ENCODE peak calls at places on chromosome 10, in four cellular contexts. Y is activated naive CD4-positive, alpha-beta T cell treated with anti-CD3 and anti-CD28 coated beads, Interleukin-2, amount 10 ng/mL, durations not matched to agents 7 days and 5 days; Z is PC-3; W is NCI-H1436. V is an unnamed sample.

GRCh38 chr10:91552706-91553105 is 80.2 kb downstream of the PPP1R3C start:
- DNase-seq in Z (peak), Y (no peak), W (no peak), V (no peak)

GRCh38 chr10:51895209-51895608 is 195.8 kb upstream of the CSTF2T start:
- DNase-seq in W (no peak), Z (no peak), Y (no peak), V (no peak)

GRCh38 chr10:126082067-126082466 is 185.7 kb downstream of the FANK1 start:
- DNase-seq in Y (no peak), W (no peak), Z (no peak), V (no peak)

GRCh38 chr10:7544203-7544602 is 122.6 kb downstream of the ITIH5 start:
- DNase-seq in Y (no peak), Z (no peak), W (no peak), V (peak)

GRCh38 chr10:110165239-110165638 is 42.2 kb upstream of the MXI1 start:
- DNase-seq in W (no peak), Y (no peak), Z (no peak), V (no peak)

GRCh38 chr10:114632869-114633715 is 25.0 kb downstream of the ABLIM1 start:
- DNase-seq in Y (no peak), Z (peak), W (no peak), V (no peak)

GRCh38 chr10:117539271-117539876 is 3.2 kb upstream of the EMX2 start:
- DNase-seq in Y (no peak), W (no peak), Z (no peak), V (no peak)

GRCh38 chr10:132237396-132237795 is 50.6 kb downstream of the DPYSL4 start:
- DNase-seq in Z (no peak), Y (no peak), W (no peak), V (no peak)

GRCh38 chr10:99532687-99533495 is at the start of gene NKX2-3:
- DNase-seq in Z (peak), Y (peak), W (no peak), V (peak)

GRCh38 chr10:118340486-118340885 is 1.6 kb downstream of the FAM204A start:
- DNase-seq in W (no peak), Z (no peak), Y (no peak), V (no peak)

GRCh38 chr10:16646474-16647059 is 124.9 kb upstream of the C1QL3 start:
- DNase-seq in Z (no peak), W (no peak), Y (no peak), V (peak)

GRCh38 chr10:127880557-127880956 is 12.2 kb downstream of the CLRN3 start:
- DNase-seq in Z (no peak), W (no peak), Y (peak), V (no peak)

GRCh38 chr10:103231047-103231551 is 14.6 kb upstream of the RPEL1 start:
- DNase-seq in W (no peak), Y (no peak), Z (peak), V (no peak)

GRCh38 chr10:12130237-12130872 is 878 bp downstream of the SEC61A2 start:
- DNase-seq in W (peak), Z (peak), Y (peak), V (peak)

GRCh38 chr10:101495324-101495925 is 92.6 kb downstream of the POLL start:
- DNase-seq in Z (peak), W (peak), Y (no peak), V (no peak)

GRCh38 chr10:14578060-14578952 is 196.4 kb downstream of the FAM107B start:
- DNase-seq in W (no peak), Y (no peak), Z (peak), V (no peak)

GRCh38 chr10:33453081-33453850 is 118.8 kb upstream of the NRP1 start:
- DNase-seq in W (peak), Z (peak), Y (no peak), V (no peak)

GRCh38 chr10:22605168-22605567 is 109.2 kb downstream of the PIP4K2A start:
- DNase-seq in Z (no peak), Y (no peak), W (no peak), V (no peak)

GRCh38 chr10:35876248-35876647 is 234.2 kb upstream of the FZD8 start:
- DNase-seq in Y (no peak), W (no peak), Z (peak), V (no peak)

GRCh38 chr10:65194555-65194954 is 1673.4 kb downstream of the REEP3 start:
- DNase-seq in Z (no peak), Y (no peak), W (no peak), V (no peak)

GRCh38 chr10:30736685-30737232 is 107.2 kb upstream of the LYZL2 start:
- DNase-seq in Z (peak), W (no peak), Y (no peak), V (no peak)

GRCh38 chr10:126119591-126119990 is 223.2 kb downstream of the FANK1 start:
- DNase-seq in Y (no peak), W (no peak), Z (peak), V (no peak)

GRCh38 chr10:98357208-98357836 is 57.7 kb downstream of the PYROXD2 start:
- DNase-seq in Y (no peak), Z (no peak), W (peak), V (peak)

V was measured in NCI-H526 treated with DMSO at 0.1 percent for 48 hours.